ENCODE peak calls at places on chromosomes 13 and 19, in nine cellular contexts. Y is T-helper 9 cell; R is stomach; N is T-cell; I is keratinocyte; M is CD8-positive, alpha-beta memory T cell; W is stimulated activated naive B cell treated with anti-CD40 and anti-IgM and Interleukin-4, amounts not matched to agents 10 μg/mL and 1 μg/mL and 100 μg/mL, for 72 hours; C is astrocyte of the spinal cord; G is osteocyte. D is an unnamed sample.

GRCh38 chr19:35307990-35308389 is 16.0 kb downstream of the MAG start:
- DNase-seq in Y (no peak), R (no peak), N (no peak), I (no peak), M (no peak), W (no peak), C (no peak), G (no peak), D (no peak)

GRCh38 chr19:16168465-16169081 is 4.8 kb downstream of the CIB3 start:
- DNase-seq in Y (no peak), R (no peak), N (no peak), I (no peak), M (no peak), W (no peak), C (no peak), G (no peak), D (no peak)

GRCh38 chr13:41059466-41059865 is 1.8 kb upstream of the WBP4 start:
- DNase-seq in Y (no peak), R (no peak), N (no peak), I (no peak), M (no peak), W (no peak), C (peak), G (no peak), D (peak)

GRCh38 chr13:27958928-27959539 is 10.1 kb downstream of the CDX2 start:
- DNase-seq in Y (no peak), R (no peak), N (no peak), I (no peak), M (no peak), W (no peak), C (no peak), G (no peak), D (no peak)

GRCh38 chr13:59946924-59947323 is 216.8 kb downstream of the DIAPH3 start:
- DNase-seq in Y (no peak), R (no peak), N (no peak), I (no peak), M (no peak), W (no peak), C (peak), G (no peak), D (peak)

GRCh38 chr13:80341771-80342271 is 895 bp upstream of the SPRY2 start:
- DNase-seq in Y (no peak), R (no peak), N (no peak), I (no peak), M (no peak), W (no peak), C (peak), G (no peak), D (peak)

GRCh38 chr19:21694171-21694906 is 73.0 kb downstream of the ZNF100 start:
- DNase-seq in Y (no peak), R (no peak), N (no peak), I (no peak), M (no peak), W (no peak), C (no peak), G (no peak), D (no peak)

GRCh38 chr19:10832659-10833296 is 3.2 kb downstream of the TMED1 start:
- DNase-seq in Y (no peak), R (no peak), N (no peak), I (no peak), M (no peak), W (no peak), C (no peak), G (no peak), D (no peak)

GRCh38 chr19:6048348-6048747 is 62.0 kb downstream of the RFX2 start:
- DNase-seq in Y (no peak), R (no peak), N (no peak), I (no peak), M (no peak), W (no peak), C (no peak), G (peak), D (no peak)

GRCh38 chr13:48412881-48413351 is at the start of gene LPAR6:
- DNase-seq in Y (no peak), R (no peak), N (no peak), I (no peak), M (no peak), W (no peak), C (peak), G (no peak), D (peak)

GRCh38 chr19:40139533-40140287 is 49.0 kb upstream of the ZNF780A start:
- DNase-seq in Y (no peak), R (no peak), N (no peak), I (no peak), M (no peak), W (no peak), C (peak), G (no peak), D (peak)

GRCh38 chr13:111536239-111536638 is 215.8 kb downstream of the TEX29 start:
- DNase-seq in Y (no peak), R (no peak), N (no peak), I (no peak), M (no peak), W (no peak), C (no peak), G (no peak), D (no peak)

GRCh38 chr19:55598719-55599467 is 424 bp downstream of the FIZ1 start:
- DNase-seq in Y (peak), R (peak), N (peak), I (peak), M (peak), W (peak), C (peak), G (peak), D (peak)

GRCh38 chr19:54299515-54299914 is 13.5 kb downstream of the LILRA5 start:
- DNase-seq in Y (no peak), R (no peak), N (no peak), I (no peak), M (no peak), W (no peak), C (no peak), G (peak), D (no peak)

GRCh38 chr13:39364797-39365468 is 238.1 kb downstream of the LHFPL6 start:
- DNase-seq in Y (no peak), R (no peak), N (no peak), I (no peak), M (no peak), W (no peak), C (peak), G (no peak), D (peak)

GRCh38 chr19:5547881-5548280 is 19.9 kb downstream of the TINCR start:
- DNase-seq in Y (no peak), R (peak), N (peak), I (no peak), M (no peak), W (no peak), C (peak), G (no peak), D (peak)

GRCh38 chr19:48719263-48720171 is at the start of gene MAMSTR:
- DNase-seq in Y (no peak), R (no peak), N (no peak), I (no peak), M (no peak), W (no peak), C (no peak), G (no peak), D (no peak)

GRCh38 chr19:40013991-40014390 is 17.1 kb downstream of the ZNF546 start:
- DNase-seq in Y (no peak), R (no peak), N (no peak), I (no peak), M (no peak), W (no peak), C (no peak), G (no peak), D (no peak)

GRCh38 chr13:111398196-111398595 is 77.8 kb downstream of the TEX29 start:
- DNase-seq in Y (no peak), R (peak), N (no peak), I (no peak), M (no peak), W (no peak), C (no peak), G (peak), D (no peak)

GRCh38 chr19:6720369-6721112 is at the start of gene C3:
- DNase-seq in Y (no peak), R (peak), N (no peak), I (no peak), M (no peak), W (no peak), C (no peak), G (no peak), D (peak)

GRCh38 chr19:52665047-52665446 is 26.9 kb upstream of the ZNF83 start:
- DNase-seq in Y (no peak), R (no peak), N (no peak), I (no peak), M (no peak), W (no peak), C (no peak), G (no peak), D (no peak)

GRCh38 chr13:99260216-99260615 is 2.0 kb upstream of the GPR18 start:
- DNase-seq in Y (no peak), R (no peak), N (no peak), I (no peak), M (no peak), W (no peak), C (no peak), G (no peak), D (no peak)

GRCh38 chr19:44587863-44588752 is 25.3 kb upstream of the IGSF23 start:
- DNase-seq in Y (no peak), R (no peak), N (no peak), I (peak), M (no peak), W (peak), C (peak), G (no peak), D (peak)

GRCh38 chr13:40996433-40997095 is 22.6 kb downstream of the ELF1 start:
- DNase-seq in Y (no peak), R (no peak), N (no peak), I (no peak), M (no peak), W (no peak), C (no peak), G (no peak), D (no peak)

GRCh38 chr19:5339950-5340636 is 519 bp downstream of the PTPRS start:
- DNase-seq in Y (no peak), R (no peak), N (no peak), I (no peak), M (no peak), W (no peak), C (no peak), G (no peak), D (no peak)

GRCh38 chr19:54271106-54271505 is 9.8 kb downstream of the LILRB2 start:
- DNase-seq in Y (no peak), R (no peak), N (no peak), I (no peak), M (no peak), W (no peak), C (no peak), G (no peak), D (no peak)

GRCh38 chr19:47284324-47284899 is 9.7 kb downstream of the INAFM1 start:
- DNase-seq in Y (peak), R (no peak), N (peak), I (no peak), M (peak), W (no peak), C (peak), G (no peak), D (peak)